ENCODE peak calls at places on chromosomes 6 and 20, in ten cellular contexts. Y, G, R, T, V, O, B, X, L and E are unnamed samples.

GRCh38 chr20:13930246-13930645 is 60.2 kb downstream of the SEL1L2 start:
- DNase-seq in Y (no peak), L (no peak), R (no peak), G (no peak), X (no peak), T (no peak), O (no peak), V (no peak), B (no peak), E (no peak)

GRCh38 chr6:98416027-98416426 is 418.3 kb upstream of the POU3F2 start:
- DNase-seq in T (no peak), Y (no peak), V (no peak), G (no peak), X (no peak), R (no peak), O (no peak), L (no peak), B (no peak), E (no peak)

GRCh38 chr6:6471276-6471675 is 117.2 kb upstream of the LY86 start:
- DNase-seq in T (no peak), O (no peak), X (no peak), B (no peak), V (no peak), R (no peak), L (no peak), Y (no peak), G (no peak), E (no peak)

GRCh38 chr6:111592726-111593515 is 12.8 kb downstream of the TRAF3IP2 start:
- DNase-seq in B (no peak), R (no peak), Y (no peak), X (no peak), O (no peak), V (no peak), T (no peak), G (no peak), L (no peak), E (no peak)

GRCh38 chr6:116877743-116878142 is 701 bp downstream of the RFX6 start:
- DNase-seq in B (no peak), L (no peak), O (no peak), X (no peak), V (no peak), G (no peak), R (no peak), Y (no peak), T (no peak), E (no peak)

GRCh38 chr6:103797738-103798137 is 1062.0 kb downstream of the HACE1 start:
- DNase-seq in T (no peak), V (no peak), R (no peak), L (no peak), G (no peak), X (no peak), B (no peak), O (no peak), Y (no peak), E (no peak)

GRCh38 chr20:58293453-58293852 is 16.1 kb upstream of the RAB22A start:
- DNase-seq in T (no peak), Y (no peak), B (no peak), G (peak; percentile 18), R (no peak), V (no peak), O (no peak), X (no peak), L (peak; percentile 22), E (no peak)

GRCh38 chr6:16355699-16356481 is 117.5 kb downstream of the GMPR start:
- DNase-seq in T (no peak), Y (no peak), R (no peak), O (no peak), B (no peak), G (peak; percentile 21), V (no peak), X (no peak), L (no peak), E (no peak)

GRCh38 chr20:60695223-60695622 is 556.8 kb upstream of the CDH4 start:
- DNase-seq in O (peak; percentile 86), B (no peak), G (peak; percentile 5), T (no peak), X (no peak), V (no peak), R (no peak), L (no peak), Y (no peak), E (no peak)

GRCh38 chr20:24379116-24379927 is 90.1 kb upstream of the SYNDIG1 start:
- DNase-seq in L (peak; percentile 12), B (no peak), Y (peak; percentile 33), T (no peak), X (no peak), R (no peak), V (no peak), O (peak; percentile 33), G (peak; percentile 15), E (no peak)

GRCh38 chr6:112439010-112439409 is 91.9 kb downstream of the RFPL4B start:
- DNase-seq in O (no peak), T (peak; percentile 27), B (peak; percentile 43), X (no peak), L (no peak), V (no peak), Y (no peak), R (no peak), G (no peak), E (no peak)

GRCh38 chr6:140857734-140858380 is 1274.9 kb upstream of the GJE1 start:
- DNase-seq in X (no peak), Y (no peak), L (no peak), G (peak; percentile 36), R (no peak), V (peak; percentile 42), O (peak; percentile 95), B (no peak), T (no peak), E (no peak)

GRCh38 chr6:26550250-26550993 is 12.3 kb downstream of the HMGN4 start:
- DNase-seq in L (peak; percentile 49), X (no peak), R (no peak), T (peak; percentile 79), B (peak; percentile 69), G (peak; percentile 79), O (peak; percentile 13), V (no peak), Y (peak; percentile 65), E (no peak)

GRCh38 chr20:51631011-51631950 is 88.8 kb upstream of the NFATC2 start:
- DNase-seq in G (peak; percentile 94), L (peak; percentile 65), X (peak; percentile 71), T (peak; percentile 65), R (peak; percentile 80), B (peak; percentile 53), O (peak; percentile 99), V (peak; percentile 83), Y (peak; percentile 83), E (no peak)

GRCh38 chr6:164528539-164528938 is 780.9 kb downstream of the C6orf118 start:
- DNase-seq in G (no peak), T (no peak), O (no peak), V (no peak), R (no peak), L (no peak), X (no peak), Y (no peak), B (no peak), E (no peak)

GRCh38 chr20:6818033-6818808 is 50.7 kb downstream of the BMP2 start:
- DNase-seq in G (no peak), O (no peak), Y (no peak), R (no peak), X (no peak), L (no peak), B (no peak), V (no peak), T (no peak), E (no peak)

GRCh38 chr6:41598670-41599014 is 39.6 kb upstream of the MDFI start:
- DNase-seq in V (no peak), Y (no peak), G (no peak), R (no peak), O (no peak), T (no peak), B (no peak), X (no peak), L (no peak), E (no peak)
- TF ChIP-seq POLR2A in V (no peak), Y (no peak), G (no peak), R (no peak), O (no peak), T (no peak), B (no peak), X (no peak), L (no peak), E (no peak)

GRCh38 chr20:31594002-31594557 is 11.0 kb upstream of the ID1 start:
- DNase-seq in R (no peak), G (no peak), T (no peak), B (no peak), L (no peak), V (no peak), O (no peak), X (no peak), Y (no peak), E (no peak)
- H3K27ac ChIP-seq in R (peak overlapping the region; percentile 75), G (peak overlapping the region; percentile 98), T (no peak overlapping the region), B (no peak overlapping the region), L (peak overlapping the region; percentile 94), V (no peak overlapping the region), O (peak overlapping the region; percentile 25), X (no peak overlapping the region), Y (no peak overlapping the region), E (peak overlapping the region; percentile 91)

DNA sequence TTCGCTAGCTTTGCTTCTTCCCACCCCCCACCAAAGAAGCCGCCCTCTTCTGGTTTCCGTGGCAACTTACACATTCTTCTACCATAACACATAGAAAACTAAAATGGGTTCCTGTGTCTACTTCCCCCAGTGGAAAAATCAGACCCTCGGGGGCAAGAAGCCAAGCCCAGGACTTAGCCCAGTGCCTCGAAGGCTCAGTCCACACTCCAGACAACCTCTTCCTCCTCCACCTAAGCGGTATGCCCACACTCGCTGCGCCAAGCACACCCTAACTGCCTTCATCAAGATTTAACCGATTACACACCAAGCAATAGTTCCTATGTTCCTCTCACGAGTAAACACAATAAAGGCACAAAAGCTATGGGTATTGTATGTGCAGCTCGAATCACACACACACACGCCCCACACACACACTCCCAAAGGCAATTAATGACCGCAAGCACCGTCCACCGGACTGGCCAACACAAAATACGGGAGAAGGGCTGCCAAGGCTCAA is 537 bp downstream of the PPIL4 start:
- DNase-seq in R (peak; percentile 45), Y (peak; percentile 41), L (peak; percentile 23), B (peak; percentile 57), X (peak; percentile 19), O (peak; percentile 73), T (peak; percentile 55), G (peak; percentile 42), V (peak; percentile 56), E (peak; percentile 6)
- TF ChIP-seq CTCF in R (no peak), Y (no peak), L (no peak), B (no peak), X (no peak), O (peak; percentile 23), T (no peak), G (peak; percentile 19), V (no peak), E (no peak)

DNA sequence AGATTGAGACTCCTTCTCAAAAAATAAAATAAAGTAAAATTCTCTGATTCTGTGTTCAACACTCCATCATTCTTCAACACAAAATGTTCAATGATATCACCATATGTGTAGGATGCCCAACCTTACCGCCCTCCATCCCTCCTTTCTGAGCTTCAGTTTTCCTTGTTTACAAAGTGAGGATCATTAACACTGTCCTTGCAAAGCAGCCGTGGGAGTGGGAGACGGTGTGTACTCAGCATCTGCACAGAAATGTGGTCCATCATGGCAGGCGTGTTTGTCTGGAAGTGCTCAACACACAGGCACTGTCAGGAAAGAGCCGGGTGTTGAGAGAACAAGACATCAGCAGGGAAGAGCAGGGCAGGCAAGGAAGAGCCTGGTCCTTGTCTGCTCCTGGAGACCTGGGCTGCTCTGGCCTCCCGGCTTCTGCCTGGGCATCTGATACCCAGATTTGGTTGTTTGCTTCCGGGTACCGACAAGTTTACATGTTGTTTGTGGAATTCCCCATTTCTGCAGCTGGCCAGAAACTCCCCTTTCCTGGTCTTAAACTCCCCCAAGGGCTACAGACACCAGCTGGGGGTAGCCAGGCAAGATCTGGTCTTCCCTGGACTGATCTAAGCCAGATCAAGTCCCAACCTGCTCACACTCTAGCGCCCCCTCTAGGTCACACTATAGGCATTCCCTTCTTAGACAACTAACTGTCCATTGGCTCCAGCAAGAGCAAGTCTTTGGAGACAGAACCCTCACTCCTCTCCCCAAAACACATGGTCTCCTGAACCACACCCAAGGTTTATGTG is 26.7 kb upstream of the TTPAL start:
- DNase-seq in X (no peak), Y (no peak), L (no peak), T (peak; percentile 33), R (no peak), G (peak; percentile 61), V (no peak), B (no peak), O (no peak), E (no peak)
- TF ChIP-seq POLR2A in X (no peak), Y (no peak), L (no peak), T (no peak), R (no peak), G (no peak), V (no peak), B (no peak), O (no peak), E (no peak)